ENCODE peak calls at places on chromosomes 1 and 21, in four cellular contexts. K is A549, G is GM12878, H is HepG2. T is an unnamed sample.

GRCh38 chr1:201655243-201655642 is 116.3 kb downstream of the NAV1 start:
- DNase-seq in H (no peak), K (no peak), G (no peak), T (peak)

GRCh38 chr1:79811173-79811572 is 804.6 kb upstream of the ADGRL4 start:
- DNase-seq in K (peak), H (no peak), G (no peak), T (no peak)

GRCh38 chr1:25361901-25362300 is 23.8 kb downstream of the TMEM50A start:
- DNase-seq in K (no peak), G (no peak), H (no peak), T (no peak)

GRCh38 chr1:183480971-183481431 is 8.7 kb downstream of the SMG7 start:
- DNase-seq in H (no peak), K (no peak), G (peak), T (no peak)

GRCh38 chr21:41877901-41878830 is 978 bp downstream of the PRDM15 start:
- DNase-seq in G (no peak), H (no peak), K (peak), T (peak)

GRCh38 chr1:83815348-83815747 is 183.6 kb downstream of the TTLL7 start:
- DNase-seq in K (no peak), G (no peak), H (no peak), T (no peak)

GRCh38 chr1:154703207-154703606 is 95.2 kb upstream of the ADAR start:
- DNase-seq in K (no peak), G (no peak), H (no peak), T (no peak)

GRCh38 chr1:218900621-218901020 is 273.1 kb upstream of the LYPLAL1 start:
- DNase-seq in G (no peak), H (no peak), K (no peak), T (no peak)

GRCh38 chr1:66505671-66506392 is 28.1 kb upstream of the SGIP1 start:
- DNase-seq in H (no peak), K (no peak), G (no peak), T (no peak)

DNA sequence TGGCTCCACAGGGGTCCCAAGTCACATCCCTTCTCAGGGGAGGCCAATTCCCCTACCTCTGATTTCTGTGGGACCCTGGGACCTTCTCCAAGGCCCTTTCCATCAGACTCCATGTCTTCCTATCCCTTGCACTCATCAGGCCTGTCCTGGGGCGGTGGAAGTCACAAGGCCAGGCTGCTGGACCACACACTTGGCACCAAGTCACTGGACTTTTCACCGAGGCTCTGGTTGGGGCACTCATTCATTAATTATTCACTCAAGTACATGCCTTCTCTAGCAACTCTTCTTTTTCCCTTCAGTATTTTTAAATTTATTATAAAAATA is 11.2 kb upstream of the FOXO6 start:
- DNase-seq in H (no peak), G (no peak), K (no peak), T (no peak)
- TF ChIP-seq ESRRA in H (no peak), G (no peak), K (no peak), T (no peak)

GRCh38 chr1:240366636-240367035 is 245.3 kb downstream of the GREM2 start:
- DNase-seq in K (no peak), G (no peak), H (no peak), T (no peak)

GRCh38 chr1:240363315-240363714 is 248.6 kb downstream of the GREM2 start:
- DNase-seq in H (no peak), G (no peak), K (no peak), T (no peak)

GRCh38 chr1:240362826-240363225 is 249.1 kb downstream of the GREM2 start:
- DNase-seq in G (no peak), H (no peak), K (no peak), T (no peak)
- TF ChIP-seq CEBPB in G (no peak), H (no peak), K (no peak), T (no peak)

DNA sequence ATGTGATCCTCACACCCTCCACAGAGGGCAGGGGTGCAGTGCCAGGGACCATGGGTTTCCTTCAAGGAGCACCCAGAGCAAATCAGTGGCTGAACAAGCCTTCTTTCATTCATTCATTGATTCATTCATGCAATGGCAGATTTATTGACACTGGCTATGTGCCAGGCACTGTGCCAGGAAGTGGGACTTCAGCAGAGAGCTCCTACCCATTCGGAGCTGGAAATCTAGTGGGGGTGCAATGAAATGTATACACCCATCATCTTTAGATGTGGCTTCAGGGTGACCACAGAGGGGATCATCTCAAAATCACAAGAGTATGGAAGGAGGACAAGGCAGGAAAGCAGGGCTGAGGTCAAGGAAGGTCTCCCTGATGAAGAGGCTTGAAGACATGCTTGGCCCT is 18.9 kb downstream of the SLC6A9 start:
- DNase-seq in G (no peak), K (no peak), H (no peak), T (no peak)
- TF ChIP-seq ESRRA in G (no peak), K (no peak), H (no peak), T (no peak)

GRCh38 chr21:25710550-25710949 is 24.2 kb downstream of the ATP5PF start:
- DNase-seq in K (no peak), H (no peak), G (no peak), T (no peak)
- TF ChIP-seq CEBPB in K (no peak), H (no peak), G (no peak), T (no peak)

DNA sequence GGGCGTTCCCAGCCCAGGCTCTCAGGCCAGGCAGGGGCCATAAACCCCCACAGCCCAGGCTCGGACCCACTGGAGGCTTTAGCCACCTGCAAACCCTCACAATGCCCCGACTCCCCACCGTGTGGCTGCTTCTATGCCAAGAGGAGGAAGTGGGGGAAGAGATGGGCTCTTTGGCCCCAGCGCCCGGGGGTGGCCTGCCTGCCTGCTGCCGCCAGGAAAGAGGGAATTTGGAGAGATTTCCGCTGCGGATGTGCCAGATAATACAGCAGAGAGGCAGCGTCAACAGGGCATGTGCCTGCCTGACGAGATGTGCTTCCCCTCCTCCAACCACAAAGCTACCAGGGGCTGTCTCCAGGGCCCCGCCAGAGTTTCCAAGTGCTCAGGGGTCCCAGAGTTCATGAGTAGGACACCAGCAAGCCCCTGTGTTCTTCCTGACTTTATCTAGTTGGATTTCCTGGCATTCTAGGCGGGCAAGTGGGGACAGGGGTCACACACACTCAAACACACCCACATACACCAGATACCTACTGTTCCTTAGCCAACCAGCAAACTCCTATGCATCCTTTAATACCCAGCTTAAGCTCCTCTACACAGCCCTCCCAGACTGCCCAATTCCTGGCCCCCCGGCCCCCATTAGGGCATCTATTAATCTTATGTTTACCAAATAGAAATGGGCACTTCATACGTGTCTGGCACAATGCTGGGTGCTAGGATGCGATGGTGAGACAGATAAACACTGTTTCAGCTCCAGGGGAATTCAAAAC is 14.1 kb downstream of the EPHA2 start:
- DNase-seq in H (no peak), G (no peak), K (no peak), T (no peak)
- TF ChIP-seq ESRRA in H (no peak), G (no peak), K (no peak), T (no peak)

DNA sequence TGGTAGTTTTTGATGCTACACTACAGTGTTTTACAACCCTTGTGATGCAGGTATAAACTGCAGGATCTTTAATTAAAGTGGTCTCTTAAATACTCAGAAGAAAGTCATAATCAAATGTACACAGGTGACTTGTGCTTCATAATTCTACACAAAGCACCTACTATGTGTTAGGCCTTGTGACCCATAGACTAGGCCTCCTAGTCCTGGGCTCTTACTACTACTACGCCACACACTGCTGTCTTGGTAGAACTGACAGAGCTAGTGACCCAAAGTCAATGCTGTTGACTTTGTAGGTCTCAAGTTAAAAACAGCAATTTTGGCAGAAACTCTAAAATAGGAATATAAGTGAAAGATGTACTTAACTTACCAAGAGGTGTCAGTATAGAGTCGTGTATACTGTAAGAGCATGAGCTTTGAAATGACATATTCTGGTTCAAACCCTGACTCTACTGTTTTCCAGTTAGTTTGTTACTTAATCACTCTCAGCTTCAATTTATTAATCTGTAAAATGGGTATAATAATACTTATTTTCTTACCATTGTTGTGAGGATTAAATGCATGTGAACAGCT is 48.6 kb upstream of the LMO4 start:
- DNase-seq in G (no peak), H (no peak), K (peak), T (no peak)
- TF ChIP-seq CEBPB in G (no peak), H (no peak), K (no peak), T (no peak)

GRCh38 chr1:64935551-64936158 is 30.7 kb downstream of the JAK1 start:
- DNase-seq in H (no peak), G (no peak), K (no peak), T (no peak)

GRCh38 chr1:64932962-64933295 is 33.4 kb downstream of the JAK1 start:
- DNase-seq in G (no peak), H (no peak), K (no peak), T (no peak)

GRCh38 chr1:64936958-64937357 is 29.4 kb downstream of the JAK1 start:
- DNase-seq in H (no peak), K (no peak), G (no peak), T (no peak)

GRCh38 chr1:64933296-64934070 is 32.9 kb downstream of the JAK1 start:
- DNase-seq in K (peak), G (no peak), H (no peak), T (no peak)

DNA sequence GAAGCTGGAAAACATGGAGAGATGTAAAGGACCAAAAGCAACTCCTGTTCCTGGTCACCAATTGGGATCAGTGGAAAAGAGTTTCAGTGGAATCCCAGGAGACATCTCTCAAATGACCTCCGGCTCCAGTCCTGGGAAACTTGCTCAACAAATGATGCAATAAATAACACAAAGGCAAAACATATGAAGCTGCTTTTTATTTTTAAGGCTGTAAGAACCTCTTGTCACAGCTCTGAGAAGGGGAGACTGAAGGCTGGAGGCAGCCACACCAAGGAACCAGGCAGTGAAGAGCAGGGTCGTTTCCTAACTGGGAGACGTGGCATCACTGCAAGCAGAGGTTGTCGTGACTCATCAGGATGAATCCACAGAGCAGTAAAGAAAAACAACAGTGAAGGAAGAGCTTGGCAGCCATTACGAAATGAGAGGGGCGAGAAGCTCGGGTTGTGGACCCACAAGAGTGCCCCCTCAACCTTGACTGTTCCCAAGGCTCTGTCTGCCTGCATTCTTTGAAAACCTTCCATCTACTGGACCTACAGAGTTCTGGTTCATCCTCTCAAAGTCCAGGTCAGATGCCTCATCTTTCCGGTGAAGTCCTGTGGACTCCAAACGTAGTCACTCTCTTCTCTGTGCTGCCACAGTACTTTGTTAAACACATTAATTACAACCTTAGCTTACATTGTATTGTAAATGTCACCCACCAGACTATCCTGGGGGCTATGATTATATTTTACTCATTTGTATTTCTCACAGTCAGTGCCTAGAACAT is 32.1 kb downstream of the JAK1 start:
- DNase-seq in H (peak), G (no peak), K (peak), T (peak)
- TF ChIP-seq ESRRA in H (no peak), G (no peak), K (no peak), T (no peak)

GRCh38 chr1:3013371-3014038 is 7.8 kb upstream of the ACTRT2 start:
- DNase-seq in H (no peak), K (no peak), G (no peak), T (no peak)

GRCh38 chr1:3011631-3012510 is 9.4 kb upstream of the ACTRT2 start:
- DNase-seq in K (no peak), G (no peak), H (no peak), T (no peak)

GRCh38 chr1:3014041-3014440 is 7.2 kb upstream of the ACTRT2 start:
- DNase-seq in G (no peak), H (no peak), K (no peak), T (no peak)

GRCh38 chr1:3011127-3011526 is 10.1 kb upstream of the ACTRT2 start:
- DNase-seq in G (no peak), K (no peak), H (no peak), T (no peak)

DNA sequence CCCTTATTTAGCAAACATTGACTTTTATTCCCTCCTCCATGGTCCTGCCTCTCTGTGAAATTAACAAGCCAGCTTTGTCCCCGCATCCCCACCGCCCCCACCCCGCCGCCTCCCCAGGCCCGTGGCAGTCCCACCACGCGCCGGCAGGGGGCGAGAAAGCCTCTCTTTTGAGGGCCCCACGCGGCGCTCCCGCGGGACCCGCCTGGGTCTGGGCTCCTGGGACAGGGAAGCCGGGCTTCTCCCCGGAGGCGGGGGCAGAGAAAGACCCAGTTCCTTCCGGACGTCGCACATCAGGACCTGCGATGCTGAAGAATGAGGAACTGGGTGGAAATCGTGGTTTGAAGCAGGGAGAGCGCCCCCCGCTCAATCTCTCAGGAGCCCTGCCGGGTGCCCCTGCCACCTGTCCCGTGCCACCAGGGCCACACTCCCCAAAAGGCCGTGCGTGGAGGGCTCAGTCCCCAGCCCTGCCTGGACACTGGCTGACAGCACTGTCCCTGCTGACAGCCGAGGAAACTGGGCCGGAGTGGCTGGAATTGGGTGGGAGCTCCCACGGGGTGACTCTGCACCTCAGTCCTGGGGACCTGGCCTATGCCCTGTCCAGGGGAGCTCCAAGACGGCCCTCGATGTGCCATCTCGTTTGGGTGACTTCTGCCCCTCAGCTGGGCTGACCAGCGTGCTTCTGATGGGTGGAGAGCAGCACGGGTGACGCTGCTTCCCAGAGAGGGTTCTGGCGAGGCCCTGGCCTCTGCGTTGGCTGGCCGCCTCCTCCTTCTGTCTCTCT is 8.6 kb upstream of the ACTRT2 start:
- DNase-seq in G (no peak), K (no peak), H (peak), T (peak)
- TF ChIP-seq CEBPB in G (no peak), K (no peak), H (no peak), T (no peak)

T was measured in K562.